ENCODE peak calls at places on chromosome 14, in four cellular contexts. O is tibial nerve, U is uterus, W is A549. H is an unnamed sample.

GRCh38 chr14:44339862-44340261 is 167.2 kb downstream of the FSCB start:
- DNase-seq in W (no peak), U (no peak), O (no peak), H (no peak)

GRCh38 chr14:85587152-85587697 is 57.3 kb downstream of the FLRT2 start:
- DNase-seq in W (peak), O (no peak), U (no peak), H (no peak)

GRCh38 chr14:102028733-102029132 is 58.1 kb downstream of the HSP90AA1 start:
- DNase-seq in O (no peak), W (no peak), U (no peak), H (no peak)

GRCh38 chr14:64502476-64503183 is 1.0 kb downstream of the ZBTB25 start:
- DNase-seq in U (peak), O (no peak), W (peak), H (peak)

GRCh38 chr14:91158091-91158790 is 44.4 kb downstream of the DGLUCY start:
- DNase-seq in O (no peak), W (no peak), U (no peak), H (no peak)

GRCh38 chr14:22407033-22407432 is 182.0 kb downstream of the DAD1 start:
- DNase-seq in U (no peak), O (peak), W (no peak), H (no peak)

GRCh38 chr14:97978336-97978735 is 1181.2 kb downstream of the VRK1 start:
- DNase-seq in O (peak), W (peak), U (peak), H (peak)

GRCh38 chr14:50964683-50965390 is 20.6 kb upstream of the PYGL start:
- DNase-seq in O (peak), U (peak), W (peak), H (no peak)

GRCh38 chr14:54713364-54713763 is 146.4 kb downstream of the SAMD4A start:
- DNase-seq in O (no peak), U (no peak), W (no peak), H (no peak)

GRCh38 chr14:64823305-64823985 is 56.3 kb downstream of the SPTB start:
- DNase-seq in U (peak), W (peak), O (peak), H (peak)

GRCh38 chr14:91100086-91100485 is 13.8 kb upstream of the DGLUCY start:
- DNase-seq in O (no peak), U (no peak), W (no peak), H (no peak)

GRCh38 chr14:67343601-67344230 is 15.9 kb downstream of the ATP6V1D start:
- DNase-seq in U (no peak), W (no peak), O (no peak), H (no peak)

GRCh38 chr14:96085369-96085768 is 46.2 kb downstream of the C14orf132 start:
- DNase-seq in U (no peak), O (no peak), W (no peak), H (no peak)

DNA sequence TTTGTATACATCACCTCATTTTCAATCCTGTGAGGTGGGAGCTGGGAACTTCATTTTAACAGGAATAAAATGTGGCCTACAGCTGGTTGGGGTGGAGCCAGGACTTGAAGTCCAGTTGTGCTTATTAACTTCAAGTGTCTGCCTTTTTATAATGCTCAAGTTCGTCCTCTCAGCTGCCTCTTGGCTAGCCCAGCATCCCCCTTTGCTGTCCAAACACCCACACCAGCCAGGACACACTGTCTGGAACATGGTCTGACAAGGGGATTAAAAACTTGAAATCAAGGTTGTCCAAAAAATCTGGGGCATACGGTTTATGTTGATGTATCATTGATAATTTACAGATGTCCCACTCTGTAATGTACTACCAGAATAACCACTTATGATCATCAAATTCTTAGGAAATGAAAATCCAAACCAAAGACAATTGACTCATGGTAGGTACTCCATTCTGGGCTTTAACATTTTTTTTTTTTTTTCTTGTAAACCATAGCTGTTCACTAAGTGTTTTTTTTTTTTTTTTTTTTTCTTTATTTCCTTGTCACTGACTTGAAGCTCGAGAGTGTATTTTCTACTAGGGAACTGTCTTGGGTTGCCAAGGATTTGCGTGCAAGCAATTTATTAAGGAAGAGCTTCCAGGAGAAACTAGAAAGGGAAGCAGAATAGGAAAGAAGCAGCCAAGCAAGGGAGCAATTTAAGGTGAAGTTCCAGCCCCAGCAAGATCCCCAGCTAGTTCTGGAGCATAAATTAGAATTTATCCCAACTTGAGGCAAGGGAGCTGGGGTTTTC is 252.2 kb downstream of the EFCAB11 start:
- DNase-seq in O (peak), W (no peak), U (peak), H (peak)
- H3K4me3 ChIP-seq in O (peak), W (peak), U (peak), H (no peak)

GRCh38 chr14:23639891-23640523 is 3.8 kb downstream of the DHRS2 start:
- DNase-seq in O (no peak), W (no peak), U (no peak), H (peak)

GRCh38 chr14:23638414-23639047 is 2.4 kb downstream of the DHRS2 start:
- DNase-seq in W (no peak), U (no peak), O (no peak), H (no peak)

GRCh38 chr14:23639048-23639890 is 3.1 kb downstream of the DHRS2 start:
- DNase-seq in O (no peak), W (no peak), U (no peak), H (peak)

GRCh38 chr14:23633160-23633701 is 2.9 kb upstream of the DHRS2 start:
- DNase-seq in W (no peak), O (no peak), U (no peak), H (no peak)

GRCh38 chr14:23636317-23637211 is at the start of gene DHRS2:
- DNase-seq in U (no peak), W (no peak), O (no peak), H (peak)
- TF ChIP-seq POLR2A in U (no peak), W (no peak), O (no peak), H (no peak)

DNA sequence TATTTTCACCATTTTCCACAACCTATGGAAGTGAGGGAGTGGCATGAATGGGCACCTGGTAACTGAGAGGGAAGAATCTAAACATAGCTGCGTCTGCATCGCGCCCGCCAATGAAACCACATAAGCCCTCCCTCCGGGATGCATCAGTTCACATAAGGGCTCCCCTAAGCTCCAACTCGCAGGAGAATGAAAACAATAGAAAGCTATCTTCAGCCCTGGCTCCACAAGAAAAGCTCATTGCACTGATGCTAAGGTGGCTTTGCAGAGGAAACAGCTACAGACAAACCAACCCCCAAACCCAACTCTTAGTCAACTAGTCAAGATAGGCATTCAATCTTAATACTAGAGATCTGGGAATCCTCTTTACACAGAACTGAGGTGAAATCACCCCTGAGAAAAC is 173.3 kb downstream of the FOXN3 start:
- DNase-seq in U (no peak), O (no peak), W (no peak), H (no peak)
- H3K4me3 ChIP-seq in U (no peak), O (no peak), W (no peak), H (no peak)

DNA sequence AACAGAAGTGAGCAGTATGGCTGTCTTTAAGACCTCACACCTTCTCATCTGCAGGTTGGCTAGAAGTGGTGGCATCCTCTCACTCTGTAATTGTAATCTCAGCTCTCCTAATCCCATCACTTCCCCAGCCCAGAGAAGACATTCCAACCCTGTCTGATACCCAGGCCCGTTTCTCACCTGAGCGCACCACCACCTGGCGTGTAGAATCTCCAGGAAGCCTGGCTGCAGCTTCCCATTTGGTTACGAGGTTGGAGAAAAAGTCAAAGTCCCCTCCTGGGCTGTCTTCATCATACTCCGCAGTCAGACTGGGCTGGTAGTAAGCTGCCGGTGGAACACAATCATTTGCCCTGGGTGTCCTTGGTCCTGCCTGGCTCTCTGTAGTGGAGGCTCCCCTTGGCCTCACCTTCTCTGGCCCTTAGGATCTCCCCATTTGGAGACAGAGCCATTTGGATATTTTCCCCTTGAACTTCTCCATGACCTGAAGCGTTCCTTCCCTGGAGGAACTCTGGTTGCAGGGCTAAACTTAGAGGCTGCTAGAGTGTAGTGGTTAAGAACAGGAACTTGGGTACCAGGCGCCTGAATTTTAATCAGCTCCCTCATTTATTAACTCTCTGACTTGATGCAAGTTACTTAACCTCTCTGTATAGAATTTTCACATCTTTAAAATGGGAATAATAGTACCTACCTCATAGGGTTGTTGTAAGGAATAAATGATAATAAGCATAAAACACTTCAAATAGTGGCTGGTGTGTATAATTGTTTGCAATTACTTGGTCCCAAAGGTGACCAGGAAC is 1.8 kb downstream of the SDR39U1 start:
- DNase-seq in W (no peak), O (no peak), U (no peak), H (no peak)
- TF ChIP-seq POLR2A in W (no peak), O (no peak), U (no peak), H (no peak)

GRCh38 chr14:99003646-99004045 is 268.4 kb downstream of the BCL11B start:
- DNase-seq in O (no peak), U (no peak), W (no peak), H (no peak)
- H3K4me3 ChIP-seq in O (no peak), U (no peak), W (no peak), H (no peak)